ENCODE peak calls at places on chromosomes 5 and 9, in six cellular contexts. R, X, D, T, Q and I are unnamed samples. For H3K4me1, the result is how much of the 10 kb centered on the place peaks cover.

GRCh38 chr5:169856571-169856970 is 123.7 kb downstream of the INSYN2B start:
- ATAC-seq in R (peak), X (no peak), D (no peak), T (peak), Q (no peak), I (no peak)

GRCh38 chr9:95061916-95062600 is 255.5 kb downstream of the FANCC start:
- ATAC-seq in R (no peak), X (no peak), D (no peak), T (no peak), Q (no peak), I (no peak)

GRCh38 chr9:98974554-98974953 is 30.8 kb downstream of the COL15A1 start:
- ATAC-seq in R (peak), X (peak), D (no peak), T (peak), Q (peak), I (no peak)

GRCh38 chr9:18921677-18922076 is 111.3 kb downstream of the SAXO1 start:
- ATAC-seq in R (no peak), X (no peak), D (peak), T (no peak), Q (no peak), I (no peak)

GRCh38 chr5:123960526-123960925 is 448.5 kb downstream of the CSNK1G3 start:
- ATAC-seq in R (no peak), X (no peak), D (no peak), T (no peak), Q (no peak), I (no peak)

GRCh38 chr9:94888775-94889174 is 162.3 kb downstream of the AOPEP start:
- ATAC-seq in R (no peak), X (no peak), D (no peak), T (no peak), Q (no peak), I (no peak)

GRCh38 chr9:107597743-107598217 is 108.2 kb upstream of the KLF4 start:
- ATAC-seq in R (no peak), X (no peak), D (no peak), T (no peak), Q (peak), I (no peak)

GRCh38 chr5:270340-270739 is 1.1 kb upstream of the PDCD6 start:
- ATAC-seq in R (no peak), X (no peak), D (no peak), T (no peak), Q (no peak), I (no peak)

GRCh38 chr9:114161518-114161917 is 6.2 kb downstream of the COL27A1 start:
- ATAC-seq in R (no peak), X (no peak), D (no peak), T (no peak), Q (no peak), I (no peak)

GRCh38 chr5:125220284-125220683 is 473.8 kb upstream of the ZNF608 start:
- ATAC-seq in R (no peak), X (no peak), D (no peak), T (no peak), Q (no peak), I (no peak)

GRCh38 chr5:130976491-130976890 is 188.6 kb downstream of the HINT1 start:
- ATAC-seq in R (no peak), X (no peak), D (no peak), T (no peak), Q (no peak), I (no peak)

GRCh38 chr9:19431361-19432171 is 22.8 kb downstream of the ACER2 start:
- ATAC-seq in R (no peak), X (no peak), D (peak), T (no peak), Q (no peak), I (peak)

GRCh38 chr5:77621440-77621839 is 17.1 kb downstream of the OTP start:
- ATAC-seq in R (no peak), X (no peak), D (no peak), T (no peak), Q (no peak), I (no peak)

GRCh38 chr5:176818391-176819098 is 8.2 kb downstream of the UNC5A start:
- ATAC-seq in R (peak), X (peak), D (no peak), T (no peak), Q (peak), I (no peak)

GRCh38 chr9:68536876-68537490 is 3.7 kb downstream of the TMEM252 start:
- ATAC-seq in R (no peak), X (no peak), D (no peak), T (no peak), Q (no peak), I (no peak)

GRCh38 chr5:179357036-179357435 is 11.8 kb upstream of the ADAMTS2 start:
- ATAC-seq in R (no peak), X (no peak), D (no peak), T (no peak), Q (no peak), I (no peak)

GRCh38 chr5:25970906-25971489 is 1067.4 kb downstream of the CDH9 start:
- ATAC-seq in R (peak), X (no peak), D (no peak), T (no peak), Q (no peak), I (no peak)

GRCh38 chr9:35748239-35748857 is 680 bp downstream of the GBA2 start:
- ATAC-seq in R (peak), X (peak), D (no peak), T (no peak), Q (peak), I (no peak)

GRCh38 chr5:73412597-73412988 is 36.0 kb downstream of the FOXD1 start:
- ATAC-seq in R (peak), X (no peak), D (no peak), T (no peak), Q (no peak), I (no peak)

GRCh38 chr9:389758-390157 is 175.1 kb downstream of the DOCK8 start:
- ATAC-seq in R (no peak), X (no peak), D (no peak), T (no peak), Q (no peak), I (no peak)

GRCh38 chr5:122501087-122501435 is 189.0 kb downstream of the SNCAIP start:
- ATAC-seq in R (peak), X (no peak), D (peak), T (no peak), Q (no peak), I (peak)

GRCh38 chr9:114098021-114098659 is 952 bp downstream of the KIF12 start:
- ATAC-seq in R (peak), X (no peak), D (peak), T (peak), Q (no peak), I (no peak)

GRCh38 chr9:89773170-89773569 is 168.4 kb downstream of the GADD45G start:
- ATAC-seq in R (no peak), X (no peak), D (no peak), T (no peak), Q (no peak), I (no peak)

GRCh38 chr5:29380029-29380428 is 1813.5 kb upstream of the CDH6 start:
- ATAC-seq in R (no peak), X (no peak), D (no peak), T (no peak), Q (no peak), I (no peak)

GRCh38 chr9:37209431-37210386 is 89.3 kb downstream of the ZCCHC7 start:
- ATAC-seq in R (peak), X (peak), D (no peak), T (peak), Q (no peak), I (no peak)

GRCh38 chr5:73587923-73588322 is 22.4 kb downstream of the UTP15 start:
- ATAC-seq in R (no peak), X (peak), D (no peak), T (no peak), Q (no peak), I (no peak)

GRCh38 chr5:93677344-93678021 is 63.9 kb downstream of the POU5F2 start:
- ATAC-seq in R (no peak), X (no peak), D (peak), T (no peak), Q (peak), I (no peak)

GRCh38 chr5:1199340-1199648 is 2.1 kb upstream of the SLC6A19 start:
- ATAC-seq in R (no peak), X (no peak), D (no peak), T (no peak), Q (no peak), I (no peak)

DNA sequence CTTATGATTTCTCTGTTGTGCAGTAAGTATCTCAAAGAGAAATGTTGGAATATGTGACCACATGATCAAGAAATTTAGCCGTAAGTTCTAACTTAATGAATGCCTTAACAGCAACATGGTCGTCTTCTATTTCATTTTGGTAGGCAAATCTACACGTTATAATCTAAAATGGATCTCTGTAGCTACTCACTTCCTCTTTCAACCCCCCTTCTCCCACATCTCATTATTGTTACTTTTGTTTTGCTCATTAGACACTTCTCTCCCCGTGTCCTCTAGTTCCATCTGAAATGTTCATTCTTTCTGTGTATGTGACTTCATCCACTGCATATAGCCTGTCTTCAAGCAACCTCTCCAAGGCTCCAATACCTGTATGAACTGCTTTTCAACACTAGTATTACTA is 27.1 kb upstream of the LPAR1 start:
- ATAC-seq in R (no peak), X (peak), D (no peak), T (no peak), Q (no peak), I (no peak)
- H3K4me1 ChIP-seq in R (under half), X (under half), D (under half), T (under half), Q (under half), I (under half)

GRCh38 chr9:13791816-13792215 is 512.3 kb upstream of the MPDZ start:
- ATAC-seq in R (no peak), X (no peak), D (no peak), T (no peak), Q (peak), I (no peak)
- TF ChIP-seq EP300 in R (no peak), X (no peak), D (no peak), T (no peak), Q (no peak), I (no peak)

DNA sequence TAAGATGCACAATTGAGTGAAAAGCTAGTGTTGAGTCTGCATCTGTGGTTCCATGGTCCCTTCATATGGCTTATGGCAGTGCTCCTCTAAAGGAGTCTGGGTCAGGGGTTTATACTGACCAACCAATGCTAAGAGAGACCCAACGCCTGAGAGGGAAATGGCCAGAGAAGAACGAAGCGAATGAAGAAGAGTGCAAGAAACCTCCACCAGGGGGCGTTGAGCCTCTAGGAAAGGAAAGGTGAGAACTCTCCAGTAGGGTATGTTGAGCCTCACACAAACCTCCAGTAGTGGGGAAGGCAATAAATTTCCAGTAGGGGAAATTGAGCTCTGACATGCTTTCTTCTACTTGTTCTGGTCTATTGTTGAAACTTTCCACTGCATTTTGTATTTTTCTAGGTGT is 470.6 kb downstream of the PRDM9 start:
- ATAC-seq in R (peak), X (peak), D (no peak), T (peak), Q (peak), I (no peak)
- H3K27ac ChIP-seq in R (no peak), X (no peak), D (no peak), T (no peak), Q (no peak), I (no peak)

GRCh38 chr5:139669681-139670368 is 21.7 kb downstream of the CXXC5 start:
- ATAC-seq in R (no peak), X (peak), D (no peak), T (peak), Q (peak), I (no peak)

GRCh38 chr5:139670369-139671095 is 22.4 kb downstream of the CXXC5 start:
- ATAC-seq in R (peak), X (peak), D (no peak), T (peak), Q (peak), I (no peak)

GRCh38 chr5:139667730-139668063 is 19.5 kb downstream of the CXXC5 start:
- ATAC-seq in R (peak), X (no peak), D (no peak), T (no peak), Q (no peak), I (no peak)

GRCh38 chr5:139668064-139668880 is 20.1 kb downstream of the CXXC5 start:
- ATAC-seq in R (peak), X (peak), D (peak), T (peak), Q (no peak), I (peak)

DNA sequence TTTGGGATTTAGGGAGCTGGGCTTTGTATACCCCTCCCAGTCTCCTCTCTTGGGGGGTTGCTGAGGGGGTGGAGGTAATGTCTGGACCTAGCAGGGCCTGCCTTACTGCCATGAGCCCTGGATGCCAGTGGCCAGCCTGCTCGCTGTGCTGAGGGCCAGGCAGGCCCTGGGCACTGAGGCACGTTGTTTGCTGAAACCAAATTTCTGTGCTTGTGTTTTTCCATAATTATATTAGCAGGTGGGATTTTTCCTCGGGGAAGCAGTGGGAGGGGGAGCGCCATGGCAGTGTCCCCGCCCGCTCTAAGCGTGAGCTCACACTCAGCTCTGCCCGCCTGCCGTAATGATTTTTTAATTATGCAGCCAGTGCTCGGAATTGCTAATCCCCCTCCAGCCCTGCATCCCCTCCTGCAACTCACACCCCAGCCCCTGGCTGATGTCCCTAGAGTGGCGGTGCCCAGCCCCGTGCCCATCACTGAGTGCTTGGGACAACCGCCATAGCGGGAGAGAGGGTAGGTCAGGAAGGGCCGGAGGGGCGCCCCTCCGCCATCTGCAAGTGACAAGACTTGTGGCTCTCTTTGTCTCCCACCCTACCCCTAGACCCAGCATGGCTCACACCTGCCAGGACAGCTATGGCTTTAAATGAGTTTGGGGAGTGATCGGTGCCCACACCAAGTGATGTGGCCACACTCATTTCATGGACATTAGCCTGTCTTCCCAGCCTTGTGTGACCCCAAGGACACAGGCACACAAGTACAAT is 21.0 kb downstream of the CXXC5 start:
- ATAC-seq in R (no peak), X (no peak), D (no peak), T (no peak), Q (peak), I (no peak)
- H3K4me1 ChIP-seq in R (under half), X (half or more), D (half or more), T (half or more), Q (half or more), I (under half)

GRCh38 chr5:147286296-147286695 is 51.5 kb downstream of the STK32A start:
- ATAC-seq in R (no peak), X (no peak), D (no peak), T (no peak), Q (no peak), I (no peak)

GRCh38 chr5:147287181-147287580 is 52.4 kb downstream of the STK32A start:
- ATAC-seq in R (no peak), X (no peak), D (no peak), T (no peak), Q (no peak), I (no peak)

GRCh38 chr5:147290261-147290660 is 55.4 kb downstream of the STK32A start:
- ATAC-seq in R (no peak), X (no peak), D (peak), T (no peak), Q (no peak), I (no peak)
- TF ChIP-seq EP300 in R (no peak), X (no peak), D (no peak), T (no peak), Q (no peak), I (no peak)

DNA sequence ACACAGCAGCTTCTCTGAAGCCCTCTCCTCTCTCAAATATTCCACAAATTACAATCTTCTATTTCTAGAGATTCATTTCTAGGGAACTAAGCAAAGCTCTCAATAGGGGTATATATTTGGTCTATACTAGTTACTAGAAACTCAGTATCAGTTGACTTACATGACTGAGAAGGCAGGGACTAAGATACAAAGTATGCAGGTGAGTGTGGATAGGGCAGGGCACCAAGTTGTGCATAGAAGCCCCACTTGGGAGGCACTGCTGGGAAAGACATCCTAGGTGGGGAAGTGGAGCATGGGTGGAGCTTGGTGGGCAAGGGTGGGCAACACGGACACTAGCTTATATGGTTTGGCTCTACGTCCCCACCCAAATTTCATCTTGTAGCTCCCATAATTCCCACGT is 148.1 kb upstream of the RASA1 start:
- ATAC-seq in R (no peak), X (no peak), D (no peak), T (no peak), Q (no peak), I (no peak)
- H3K27ac ChIP-seq in R (peak), X (no peak), D (no peak), T (no peak), Q (no peak), I (no peak)

GRCh38 chr9:134327671-134328231 is 1.5 kb downstream of the RXRA start:
- ATAC-seq in R (peak), X (no peak), D (no peak), T (no peak), Q (no peak), I (no peak)
- H3K4me1 ChIP-seq in R (half or more), X (under half), D (half or more), T (under half), Q (half or more), I (half or more)

GRCh38 chr9:26946753-26947727 is at the start of gene PLAA:
- ATAC-seq in R (peak), X (peak), D (peak), T (peak), Q (peak), I (peak)
- TF ChIP-seq EP300 in R (no peak), X (no peak), D (no peak), T (no peak), Q (no peak), I (no peak)

DNA sequence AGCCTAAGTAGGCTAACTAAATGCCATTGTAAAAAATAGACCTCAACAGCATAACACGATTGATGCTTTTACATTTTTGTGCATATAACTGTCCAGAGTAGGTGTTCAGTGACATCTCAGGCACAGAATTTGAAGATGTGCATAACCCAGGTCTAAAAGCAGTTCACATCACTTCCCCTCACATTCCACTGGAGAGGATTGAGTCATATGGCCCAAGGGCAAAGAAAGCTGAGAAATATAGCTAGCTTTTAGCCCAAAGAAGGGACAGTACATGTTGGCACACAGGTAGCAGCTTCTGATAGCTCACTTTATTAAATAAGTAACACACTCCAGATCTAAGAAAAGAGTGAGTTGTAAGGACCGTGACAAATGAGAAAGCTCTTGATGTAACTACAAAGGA is 2259.5 kb upstream of the WWC1 start:
- ATAC-seq in R (no peak), X (no peak), D (no peak), T (no peak), Q (no peak), I (no peak)
- H3K27ac ChIP-seq in R (no peak), X (no peak), D (no peak), T (no peak), Q (no peak), I (no peak)